ENCODE peak calls at places on chromosomes 7 and 10, in five cellular contexts. One of them, this sample, is unnamed.
A peak's percentile ranks its signal among the peaks of the same experiment; 100 is the strongest.

GRCh38 chr10:121326905-121327304 is 271.3 kb downstream of the FGFR2 start:
- DNase-seq in CD14-positive monocyte: no peak
- DNase-seq in HEK293T: no peak
- DNase-seq in aorta: no peak
- DNase-seq in GM04504: no peak
- DNase-seq in this sample: no peak

GRCh38 chr10:49668684-49669083 is 10.8 kb upstream of the C10orf53 start:
- DNase-seq in CD14-positive monocyte: no peak
- DNase-seq in HEK293T: no peak
- DNase-seq in aorta: no peak
- DNase-seq in GM04504: no peak
- DNase-seq in this sample: no peak

GRCh38 chr10:21517134-21517982 is 8.1 kb downstream of the SKIDA1 start:
- DNase-seq in CD14-positive monocyte: no peak
- DNase-seq in HEK293T: peak; percentile 63
- DNase-seq in aorta: peak; percentile 90
- DNase-seq in GM04504: no peak
- DNase-seq in this sample: no peak

GRCh38 chr10:102648889-102649752 is 4.8 kb downstream of the TRIM8 start:
- DNase-seq in CD14-positive monocyte: no peak
- DNase-seq in HEK293T: no peak
- DNase-seq in aorta: peak; percentile 70
- DNase-seq in GM04504: no peak
- DNase-seq in this sample: no peak

GRCh38 chr10:11339660-11340059 is 271.8 kb downstream of the USP6NL start:
- DNase-seq in CD14-positive monocyte: no peak
- DNase-seq in HEK293T: no peak
- DNase-seq in aorta: no peak
- DNase-seq in GM04504: no peak
- DNase-seq in this sample: no peak

GRCh38 chr10:1646332-1646731 is 91.0 kb downstream of the ADARB2 start:
- DNase-seq in CD14-positive monocyte: no peak
- DNase-seq in HEK293T: no peak
- DNase-seq in aorta: no peak
- DNase-seq in GM04504: no peak
- DNase-seq in this sample: no peak

GRCh38 chr10:77836299-77836820 is 90.2 kb downstream of the DLG5 start:
- DNase-seq in CD14-positive monocyte: peak; percentile 86
- DNase-seq in HEK293T: no peak
- DNase-seq in aorta: no peak
- DNase-seq in GM04504: peak; percentile 44
- DNase-seq in this sample: peak; percentile 83

GRCh38 chr10:10911471-10911921 is 106.2 kb upstream of the CELF2 start:
- DNase-seq in CD14-positive monocyte: no peak
- DNase-seq in HEK293T: no peak
- DNase-seq in aorta: peak; percentile 93
- DNase-seq in GM04504: peak; percentile 63
- DNase-seq in this sample: no peak

GRCh38 chr7:115009139-115009538 is 87.2 kb downstream of the MDFIC start:
- DNase-seq in CD14-positive monocyte: no peak
- DNase-seq in HEK293T: no peak
- DNase-seq in aorta: no peak
- DNase-seq in GM04504: no peak
- DNase-seq in this sample: no peak

GRCh38 chr10:98916751-98917150 is 318.9 kb downstream of the HPSE2 start:
- DNase-seq in CD14-positive monocyte: no peak
- DNase-seq in HEK293T: peak; percentile 26
- DNase-seq in aorta: no peak
- DNase-seq in GM04504: no peak
- DNase-seq in this sample: no peak

GRCh38 chr10:31999836-32000235 is 56.4 kb downstream of the KIF5B start:
- DNase-seq in CD14-positive monocyte: no peak
- DNase-seq in HEK293T: no peak
- DNase-seq in aorta: no peak
- DNase-seq in GM04504: no peak
- DNase-seq in this sample: no peak

GRCh38 chr7:71705901-71706300 is 574.0 kb downstream of the GALNT17 start:
- DNase-seq in CD14-positive monocyte: no peak
- DNase-seq in HEK293T: no peak
- DNase-seq in aorta: no peak
- DNase-seq in GM04504: no peak
- DNase-seq in this sample: no peak

GRCh38 chr7:130369110-130369711 is 11.1 kb upstream of the CPA1 start:
- DNase-seq in CD14-positive monocyte: no peak
- DNase-seq in HEK293T: no peak
- DNase-seq in aorta: no peak
- DNase-seq in GM04504: no peak
- DNase-seq in this sample: peak; percentile 15

GRCh38 chr7:150976529-150977381 is 1.4 kb downstream of the KCNH2 start:
- DNase-seq in CD14-positive monocyte: no peak
- DNase-seq in HEK293T: no peak
- DNase-seq in aorta: no peak
- DNase-seq in GM04504: no peak
- DNase-seq in this sample: no peak

GRCh38 chr10:88828310-88828709 is 23.3 kb downstream of the ANKRD22 start:
- DNase-seq in CD14-positive monocyte: no peak
- DNase-seq in HEK293T: no peak
- DNase-seq in aorta: no peak
- DNase-seq in GM04504: no peak
- DNase-seq in this sample: no peak

GRCh38 chr10:78712147-78712546 is 356.6 kb upstream of the ZMIZ1 start:
- DNase-seq in CD14-positive monocyte: no peak
- DNase-seq in HEK293T: no peak
- DNase-seq in aorta: no peak
- DNase-seq in GM04504: no peak
- DNase-seq in this sample: no peak

GRCh38 chr10:130742936-130743675 is 568.4 kb downstream of the TCERG1L start:
- DNase-seq in CD14-positive monocyte: no peak
- DNase-seq in HEK293T: no peak
- DNase-seq in aorta: peak; percentile 51
- DNase-seq in GM04504: no peak
- DNase-seq in this sample: no peak

GRCh38 chr10:23064288-23065114 is 30.9 kb upstream of the MSRB2 start:
- DNase-seq in CD14-positive monocyte: no peak
- DNase-seq in HEK293T: no peak
- DNase-seq in aorta: no peak
- DNase-seq in GM04504: no peak
- DNase-seq in this sample: no peak

GRCh38 chr10:30911303-30911863 is 120.3 kb downstream of the ZNF438 start:
- DNase-seq in CD14-positive monocyte: no peak
- DNase-seq in HEK293T: no peak
- DNase-seq in aorta: no peak
- DNase-seq in GM04504: no peak
- DNase-seq in this sample: no peak

GRCh38 chr7:80890391-80890790 is 28.5 kb downstream of the SEMA3C start:
- DNase-seq in CD14-positive monocyte: no peak
- DNase-seq in HEK293T: no peak
- DNase-seq in aorta: no peak
- DNase-seq in GM04504: no peak
- DNase-seq in this sample: no peak

GRCh38 chr7:56083150-56083785 is 9.5 kb downstream of the PHKG1 start:
- DNase-seq in CD14-positive monocyte: no peak
- DNase-seq in HEK293T: no peak
- DNase-seq in aorta: peak; percentile 78
- DNase-seq in GM04504: no peak
- DNase-seq in this sample: no peak

GRCh38 chr7:118040562-118040961 is 143.4 kb upstream of the LSM8 start:
- DNase-seq in CD14-positive monocyte: no peak
- DNase-seq in HEK293T: no peak
- DNase-seq in aorta: no peak
- DNase-seq in GM04504: no peak
- DNase-seq in this sample: no peak

GRCh38 chr7:150860978-150861295 is 8.6 kb downstream of the AOC1 start:
- DNase-seq in CD14-positive monocyte: no peak
- DNase-seq in HEK293T: no peak
- DNase-seq in aorta: peak; percentile 45
- DNase-seq in GM04504: no peak
- DNase-seq in this sample: no peak